ENCODE peak calls at places on chromosomes 7 and 10, in seven cellular contexts. One of them, this sample, is unnamed.

GRCh38 chr7:131843862-131844261 is 287.4 kb upstream of the PODXL start:
- DNase-seq in H1: no peak
- DNase-seq in mesenchymal stem cell: peak; percentile 10
- DNase-seq in mesendoderm: no peak
- DNase-seq in H9: no peak
- DNase-seq in trophoblast cell: no peak
- DNase-seq in IMR-90: peak; percentile 17
- DNase-seq in this sample: no peak

GRCh38 chr10:116620423-116621400 is at the start of gene PNLIPRP2:
- DNase-seq in trophoblast cell: no peak
- DNase-seq in H9: no peak
- DNase-seq in mesenchymal stem cell: no peak
- DNase-seq in H1: no peak
- DNase-seq in mesendoderm: no peak
- DNase-seq in IMR-90: no peak
- DNase-seq in this sample: no peak

GRCh38 chr7:127897704-127898454 is 133.4 kb downstream of the LRRC4 start:
- DNase-seq in trophoblast cell: no peak
- DNase-seq in mesendoderm: no peak
- DNase-seq in H9: no peak
- DNase-seq in IMR-90: peak; percentile 62
- DNase-seq in mesenchymal stem cell: no peak
- DNase-seq in H1: no peak
- DNase-seq in this sample: no peak

GRCh38 chr7:24958399-24958798 is 21.6 kb downstream of the OSBPL3 start:
- DNase-seq in mesendoderm: no peak
- DNase-seq in trophoblast cell: no peak
- DNase-seq in IMR-90: no peak
- DNase-seq in H9: no peak
- DNase-seq in mesenchymal stem cell: no peak
- DNase-seq in H1: no peak
- DNase-seq in this sample: no peak

GRCh38 chr10:113753020-113753692 is 1.7 kb downstream of the PLEKHS1 start:
- DNase-seq in IMR-90: peak; percentile 6
- DNase-seq in H1: no peak
- DNase-seq in mesendoderm: no peak
- DNase-seq in trophoblast cell: no peak
- DNase-seq in mesenchymal stem cell: no peak
- DNase-seq in H9: no peak
- DNase-seq in this sample: no peak

GRCh38 chr7:5652829-5653228 is 128.6 kb downstream of the RNF216 start:
- DNase-seq in IMR-90: no peak
- DNase-seq in trophoblast cell: no peak
- DNase-seq in H1: no peak
- DNase-seq in mesendoderm: no peak
- DNase-seq in H9: no peak
- DNase-seq in mesenchymal stem cell: no peak
- DNase-seq in this sample: no peak

GRCh38 chr10:3195286-3195685 is 22.7 kb upstream of the PITRM1 start:
- DNase-seq in mesendoderm: no peak
- DNase-seq in IMR-90: no peak
- DNase-seq in mesenchymal stem cell: no peak
- DNase-seq in H1: no peak
- DNase-seq in trophoblast cell: no peak
- DNase-seq in H9: no peak
- DNase-seq in this sample: no peak

GRCh38 chr7:115475774-115476407 is 554.0 kb downstream of the MDFIC start:
- DNase-seq in trophoblast cell: no peak
- DNase-seq in IMR-90: no peak
- DNase-seq in mesendoderm: peak; percentile 85
- DNase-seq in H1: no peak
- DNase-seq in mesenchymal stem cell: peak; percentile 24
- DNase-seq in H9: peak; percentile 56
- DNase-seq in this sample: peak; percentile 48

GRCh38 chr7:45658716-45659495 is 84.7 kb downstream of the ADCY1 start:
- DNase-seq in mesendoderm: no peak
- DNase-seq in IMR-90: no peak
- DNase-seq in trophoblast cell: no peak
- DNase-seq in mesenchymal stem cell: no peak
- DNase-seq in H1: no peak
- DNase-seq in H9: no peak
- DNase-seq in this sample: no peak

GRCh38 chr10:35259769-35260397 is 76.4 kb upstream of the CCNY start:
- DNase-seq in IMR-90: peak; percentile 98
- DNase-seq in mesendoderm: peak; percentile 79
- DNase-seq in mesenchymal stem cell: peak; percentile 92
- DNase-seq in trophoblast cell: peak; percentile 58
- DNase-seq in H1: no peak
- DNase-seq in H9: no peak
- DNase-seq in this sample: no peak

GRCh38 chr7:74360008-74360407 is 70.8 kb downstream of the CLIP2 start:
- DNase-seq in IMR-90: no peak
- DNase-seq in H9: no peak
- DNase-seq in trophoblast cell: no peak
- DNase-seq in mesenchymal stem cell: no peak
- DNase-seq in H1: no peak
- DNase-seq in mesendoderm: no peak
- DNase-seq in this sample: no peak

GRCh38 chr7:101563198-101563901 is 65.7 kb downstream of the MYL10 start:
- DNase-seq in mesenchymal stem cell: no peak
- DNase-seq in IMR-90: no peak
- DNase-seq in trophoblast cell: no peak
- DNase-seq in H9: peak; percentile 29
- DNase-seq in mesendoderm: no peak
- DNase-seq in H1: no peak
- DNase-seq in this sample: no peak

GRCh38 chr7:22292519-22292918 is 64.4 kb downstream of the RAPGEF5 start:
- DNase-seq in H9: no peak
- DNase-seq in mesendoderm: no peak
- DNase-seq in IMR-90: no peak
- DNase-seq in H1: no peak
- DNase-seq in trophoblast cell: no peak
- DNase-seq in mesenchymal stem cell: no peak
- DNase-seq in this sample: no peak

GRCh38 chr10:4770766-4771553 is 55.0 kb upstream of the AKR1E2 start:
- DNase-seq in H1: no peak
- DNase-seq in mesendoderm: peak; percentile 26
- DNase-seq in trophoblast cell: peak; percentile 65
- DNase-seq in IMR-90: peak; percentile 98
- DNase-seq in H9: no peak
- DNase-seq in mesenchymal stem cell: peak; percentile 97
- DNase-seq in this sample: no peak

GRCh38 chr7:140646931-140647647 is 6.5 kb upstream of the DENND2A start:
- DNase-seq in mesendoderm: peak; percentile 89
- DNase-seq in mesenchymal stem cell: peak; percentile 58
- DNase-seq in H1: no peak
- DNase-seq in trophoblast cell: peak; percentile 62
- DNase-seq in IMR-90: peak; percentile 37
- DNase-seq in H9: peak; percentile 84
- DNase-seq in this sample: no peak

GRCh38 chr10:77575271-77576006 is 62.2 kb downstream of the KCNMA1 start:
- DNase-seq in H1: no peak
- DNase-seq in H9: no peak
- DNase-seq in mesendoderm: no peak
- DNase-seq in IMR-90: no peak
- DNase-seq in mesenchymal stem cell: no peak
- DNase-seq in trophoblast cell: no peak
- DNase-seq in this sample: no peak

GRCh38 chr7:92644406-92645113 is 54.4 kb upstream of the FAM133B start:
- DNase-seq in H9: no peak
- DNase-seq in IMR-90: peak; percentile 37
- DNase-seq in mesenchymal stem cell: peak; percentile 37
- DNase-seq in mesendoderm: no peak
- DNase-seq in trophoblast cell: no peak
- DNase-seq in H1: no peak
- DNase-seq in this sample: no peak

GRCh38 chr10:104297697-104298660 is 29.0 kb downstream of the GSTO2 start:
- DNase-seq in H1: peak; percentile 50
- DNase-seq in mesenchymal stem cell: no peak
- DNase-seq in H9: peak; percentile 85
- DNase-seq in trophoblast cell: peak; percentile 77
- DNase-seq in IMR-90: peak; percentile 89
- DNase-seq in mesendoderm: peak; percentile 92
- DNase-seq in this sample: peak; percentile 31

GRCh38 chr10:104300736-104301292 is 31.8 kb downstream of the GSTO2 start:
- DNase-seq in H9: no peak
- DNase-seq in mesenchymal stem cell: peak; percentile 98
- DNase-seq in mesendoderm: peak; percentile 85
- DNase-seq in IMR-90: peak; percentile 99
- DNase-seq in trophoblast cell: peak; percentile 84
- DNase-seq in H1: no peak
- DNase-seq in this sample: no peak

GRCh38 chr10:104296687-104297436 is 27.9 kb downstream of the GSTO2 start:
- DNase-seq in mesenchymal stem cell: no peak
- DNase-seq in H9: no peak
- DNase-seq in IMR-90: no peak
- DNase-seq in trophoblast cell: no peak
- DNase-seq in H1: no peak
- DNase-seq in mesendoderm: peak; percentile 58
- DNase-seq in this sample: no peak

GRCh38 chr10:104300002-104300735 is 31.2 kb downstream of the GSTO2 start:
- DNase-seq in H1: no peak
- DNase-seq in mesenchymal stem cell: peak; percentile 95
- DNase-seq in trophoblast cell: peak; percentile 75
- DNase-seq in mesendoderm: no peak
- DNase-seq in H9: no peak
- DNase-seq in IMR-90: peak; percentile 100
- DNase-seq in this sample: no peak

DNA sequence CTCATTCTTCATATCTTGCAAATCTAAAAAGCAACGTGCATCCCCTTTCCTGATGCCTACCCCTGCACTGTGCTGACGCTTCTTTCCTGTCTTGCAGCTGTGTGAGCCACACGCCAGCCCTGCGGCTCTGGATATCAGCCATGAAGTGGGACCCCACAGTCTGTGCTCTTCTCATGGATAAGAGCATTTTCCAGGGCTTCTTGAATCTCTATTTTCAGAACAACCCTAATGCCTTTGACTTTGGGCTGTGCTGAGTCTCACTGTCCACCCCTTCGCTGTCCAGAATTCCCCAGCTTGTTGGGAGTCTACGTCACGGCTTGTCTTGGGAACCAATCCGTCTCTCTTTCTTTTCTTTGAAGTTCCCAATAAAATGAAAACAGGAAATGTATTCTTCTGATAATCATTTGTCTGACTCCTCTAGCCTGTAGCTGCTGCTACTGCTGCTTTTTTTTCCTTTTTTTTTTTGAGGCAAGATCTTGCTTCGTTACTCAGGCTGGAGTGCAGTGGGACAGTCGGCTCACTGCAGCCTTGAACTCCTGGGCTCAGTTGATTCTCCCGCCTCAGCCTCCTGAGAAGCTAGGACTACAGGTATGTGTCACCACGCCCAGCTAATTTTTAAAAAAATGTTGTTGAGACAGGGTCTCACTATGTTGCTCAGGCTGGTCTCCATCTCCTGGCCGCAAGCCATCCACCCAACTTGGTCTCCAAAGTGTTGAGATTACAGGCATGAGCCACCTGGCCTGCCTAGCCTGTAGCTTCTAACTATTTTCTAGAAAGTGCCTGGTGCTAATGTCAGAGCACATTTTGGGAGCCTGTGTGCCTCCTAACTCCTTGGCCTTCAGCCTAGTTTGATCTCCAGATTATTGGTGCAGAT is 30.3 kb downstream of the GSTO2 start:
- DNase-seq in mesendoderm: no peak
- DNase-seq in trophoblast cell: peak; percentile 86
- DNase-seq in H1: no peak
- DNase-seq in mesenchymal stem cell: no peak
- DNase-seq in H9: no peak
- DNase-seq in IMR-90: peak; percentile 94
- DNase-seq in this sample: no peak
- H3K27ac ChIP-seq in mesendoderm: no peak overlapping the region
- H3K27ac ChIP-seq in trophoblast cell: no peak overlapping the region
- H3K27ac ChIP-seq in H1: no peak overlapping the region
- H3K27ac ChIP-seq in mesenchymal stem cell: no peak overlapping the region
- H3K27ac ChIP-seq in H9: no peak overlapping the region
- H3K27ac ChIP-seq in IMR-90: peak overlapping the region; percentile 84
- H3K27ac ChIP-seq in this sample: no peak overlapping the region

GRCh38 chr7:47202146-47202768 is 379.7 kb downstream of the TNS3 start:
- DNase-seq in mesendoderm: no peak
- DNase-seq in H1: no peak
- DNase-seq in mesenchymal stem cell: no peak
- DNase-seq in IMR-90: no peak
- DNase-seq in H9: no peak
- DNase-seq in trophoblast cell: no peak
- DNase-seq in this sample: no peak
- H2BK120ac ChIP-seq in mesendoderm: no peak overlapping the region
- H2BK120ac ChIP-seq in H1: no peak overlapping the region
- H2BK120ac ChIP-seq in mesenchymal stem cell: no peak overlapping the region
- H2BK120ac ChIP-seq in IMR-90: no peak overlapping the region
- H2BK120ac ChIP-seq in H9: no peak overlapping the region
- H2BK120ac ChIP-seq in trophoblast cell: no peak overlapping the region
- H2BK120ac ChIP-seq in this sample: no peak overlapping the region

DNA sequence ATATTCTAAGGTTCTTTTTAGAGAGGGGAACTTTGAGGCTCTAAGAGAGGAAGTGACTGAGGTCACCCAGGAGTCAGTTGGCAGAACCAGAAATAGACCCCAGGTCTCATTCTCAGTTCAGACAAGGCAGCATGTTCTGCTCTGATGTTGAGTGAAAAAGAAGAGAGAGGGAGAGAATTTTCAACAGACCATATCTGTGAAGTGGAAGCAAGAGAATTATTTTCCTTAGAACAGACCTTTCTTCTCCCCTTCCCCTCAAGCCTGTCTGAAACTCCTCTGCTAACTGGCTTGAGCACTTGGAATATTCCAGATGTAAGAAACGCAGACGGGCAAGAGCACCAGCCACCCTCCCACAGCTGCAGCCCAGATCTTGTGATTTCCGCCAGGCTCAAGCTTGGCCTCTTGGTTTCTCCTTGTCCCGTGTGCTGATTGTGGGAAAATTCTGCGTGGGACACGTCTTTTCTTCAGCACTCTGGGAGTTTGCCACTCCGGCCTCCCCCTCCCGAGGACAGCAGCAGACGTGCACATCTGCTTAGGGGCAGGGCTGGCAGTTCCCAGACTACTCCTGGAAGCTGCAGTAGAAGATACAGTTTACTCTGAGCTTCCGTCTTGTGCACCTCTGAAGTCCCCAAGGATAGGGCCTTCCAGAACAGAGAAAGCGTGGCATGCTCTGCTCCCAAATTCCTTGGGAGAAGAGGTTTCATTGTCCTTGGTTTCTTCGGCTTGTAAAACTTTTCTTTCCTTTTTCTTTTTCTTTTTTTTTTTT is 22.7 kb upstream of the IKZF1 start:
- DNase-seq in H1: no peak
- DNase-seq in H9: no peak
- DNase-seq in trophoblast cell: peak; percentile 18
- DNase-seq in mesendoderm: no peak
- DNase-seq in mesenchymal stem cell: no peak
- DNase-seq in IMR-90: no peak
- DNase-seq in this sample: no peak
- H3K27ac ChIP-seq in H1: no peak overlapping the region
- H3K27ac ChIP-seq in H9: no peak overlapping the region
- H3K27ac ChIP-seq in trophoblast cell: no peak overlapping the region
- H3K27ac ChIP-seq in mesendoderm: no peak overlapping the region
- H3K27ac ChIP-seq in mesenchymal stem cell: no peak overlapping the region
- H3K27ac ChIP-seq in IMR-90: no peak overlapping the region
- H3K27ac ChIP-seq in this sample: no peak overlapping the region

DNA sequence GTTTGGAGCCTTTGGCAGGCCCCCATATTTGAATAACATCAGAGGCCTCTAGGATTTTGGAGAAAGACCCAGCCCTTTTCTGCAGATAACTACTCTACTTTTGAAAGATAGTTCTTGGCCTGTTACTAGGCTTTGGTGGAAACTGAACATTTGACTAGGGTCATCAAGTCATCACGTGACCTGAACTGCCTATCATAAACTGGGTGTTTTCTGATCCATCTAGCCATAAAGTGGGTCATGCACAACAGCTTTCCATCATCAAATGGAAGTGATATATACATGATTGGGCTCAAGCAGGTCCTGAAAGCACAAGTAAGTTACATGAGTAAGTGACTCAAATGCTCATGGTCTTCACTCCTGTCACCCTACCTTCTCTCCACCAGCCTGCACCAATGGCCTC is 552.3 kb upstream of the GRM3 start:
- DNase-seq in trophoblast cell: no peak
- DNase-seq in mesenchymal stem cell: no peak
- DNase-seq in H9: no peak
- DNase-seq in mesendoderm: no peak
- DNase-seq in H1: no peak
- DNase-seq in IMR-90: no peak
- DNase-seq in this sample: no peak
- H2BK120ac ChIP-seq in trophoblast cell: no peak overlapping the region
- H2BK120ac ChIP-seq in mesenchymal stem cell: no peak overlapping the region
- H2BK120ac ChIP-seq in H9: no peak overlapping the region
- H2BK120ac ChIP-seq in mesendoderm: no peak overlapping the region
- H2BK120ac ChIP-seq in H1: no peak overlapping the region
- H2BK120ac ChIP-seq in IMR-90: no peak overlapping the region
- H2BK120ac ChIP-seq in this sample: no peak overlapping the region

This sample was measured in neuronal stem cell.